ENCODE peak calls at places on chromosomes 1 and 21, in seven cellular contexts. E is effector memory CD4-positive, alpha-beta T cell; S is fibroblast of the aortic adventitia; Y is A549; H is psoas muscle; G is left lung; D is SK-N-SH. K is an unnamed sample.

GRCh38 chr1:2631136-2632050 is 1.4 kb downstream of the MMEL1 start:
- DNase-seq in E (no peak), S (no peak), Y (no peak), H (no peak), G (no peak), D (no peak), K (no peak)

GRCh38 chr21:42684109-42684916 is 30.9 kb downstream of the PDE9A start:
- DNase-seq in E (peak), S (no peak), Y (no peak), H (no peak), G (no peak), D (no peak), K (peak)

GRCh38 chr1:83929184-83929583 is 69.7 kb downstream of the TTLL7 start:
- DNase-seq in E (no peak), S (peak), Y (no peak), H (no peak), G (no peak), D (no peak), K (no peak)

GRCh38 chr1:226589008-226589733 is 40.6 kb downstream of the STUM start:
- DNase-seq in E (no peak), S (no peak), Y (no peak), H (no peak), G (no peak), D (no peak), K (no peak)

GRCh38 chr1:109253803-109254620 is 4.7 kb downstream of the CELSR2 start:
- DNase-seq in E (no peak), S (peak), Y (no peak), H (no peak), G (no peak), D (peak), K (no peak)

GRCh38 chr1:82086739-82087138 is 286.0 kb downstream of the ADGRL2 start:
- DNase-seq in E (no peak), S (no peak), Y (no peak), H (no peak), G (no peak), D (no peak), K (no peak)

GRCh38 chr1:113912594-113913311 is 7.6 kb downstream of the DCLRE1B start:
- DNase-seq in E (no peak), S (peak), Y (no peak), H (peak), G (no peak), D (no peak), K (no peak)

GRCh38 chr1:91843843-91844242 is 42.1 kb downstream of the TGFBR3 start:
- DNase-seq in E (no peak), S (no peak), Y (no peak), H (no peak), G (no peak), D (no peak), K (no peak)

GRCh38 chr1:6025269-6026094 is 20.2 kb upstream of the KCNAB2 start:
- DNase-seq in E (no peak), S (no peak), Y (no peak), H (no peak), G (peak), D (no peak), K (no peak)

GRCh38 chr1:212814989-212815388 is 23.3 kb downstream of the TATDN3 start:
- DNase-seq in E (no peak), S (peak), Y (no peak), H (no peak), G (no peak), D (peak), K (no peak)

DNA sequence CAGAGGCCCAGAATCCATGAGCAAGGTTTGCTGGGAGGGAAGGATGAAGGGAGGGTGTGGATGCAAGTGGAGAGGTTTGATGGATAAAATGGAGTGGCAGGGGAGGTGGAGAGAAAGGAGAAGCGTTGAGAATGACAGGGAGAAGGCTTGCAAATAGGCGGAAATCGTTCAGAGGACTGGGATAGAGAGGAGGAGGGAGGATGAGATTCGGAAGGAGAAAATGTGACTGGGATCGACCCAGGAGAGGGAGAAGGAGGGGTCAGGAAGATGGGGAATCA is 376 bp downstream of the AVPR1B start:
- DNase-seq in E (no peak), S (no peak), Y (no peak), H (no peak), G (no peak), D (no peak), K (no peak)
- H3K4me3 ChIP-seq in E (no peak), S (peak), Y (peak), H (peak), G (peak), D (peak), K (no peak)

GRCh38 chr1:224432672-224433040 is 1.9 kb downstream of the WDR26 start:
- DNase-seq in E (no peak), S (peak), Y (no peak), H (no peak), G (no peak), D (peak), K (no peak)

GRCh38 chr1:224431726-224432125 is 2.9 kb downstream of the WDR26 start:
- DNase-seq in E (no peak), S (no peak), Y (no peak), H (no peak), G (no peak), D (no peak), K (no peak)

GRCh38 chr1:224432141-224432540 is 2.5 kb downstream of the WDR26 start:
- DNase-seq in E (no peak), S (peak), Y (no peak), H (no peak), G (no peak), D (no peak), K (no peak)

GRCh38 chr1:224429616-224430015 is 5.0 kb downstream of the WDR26 start:
- DNase-seq in E (no peak), S (no peak), Y (no peak), H (no peak), G (no peak), D (no peak), K (no peak)

GRCh38 chr1:224430511-224431113 is 4.0 kb downstream of the WDR26 start:
- DNase-seq in E (no peak), S (peak), Y (peak), H (no peak), G (no peak), D (no peak), K (peak)
- H3K4me3 ChIP-seq in E (peak), S (peak), Y (no peak), H (peak), G (no peak), D (peak), K (no peak)

GRCh38 chr1:55172687-55173086 is 42.5 kb downstream of the USP24 start:
- DNase-seq in E (no peak), S (no peak), Y (no peak), H (no peak), G (no peak), D (no peak), K (no peak)
- H3K4me3 ChIP-seq in E (no peak), S (no peak), Y (no peak), H (no peak), G (no peak), D (no peak), K (no peak)

GRCh38 chr1:32928285-32928684 is 27.1 kb upstream of the TMEM54 start:
- DNase-seq in E (no peak), S (no peak), Y (no peak), H (no peak), G (no peak), D (no peak), K (no peak)

GRCh38 chr1:32939655-32940371 is 24.8 kb downstream of the RNF19B start:
- DNase-seq in E (no peak), S (peak), Y (no peak), H (peak), G (peak), D (no peak), K (no peak)

GRCh38 chr1:32931760-32932159 is 30.6 kb upstream of the TMEM54 start:
- DNase-seq in E (no peak), S (no peak), Y (no peak), H (no peak), G (no peak), D (no peak), K (no peak)

GRCh38 chr1:32937061-32937460 is 27.5 kb downstream of the RNF19B start:
- DNase-seq in E (no peak), S (no peak), Y (no peak), H (no peak), G (no peak), D (no peak), K (no peak)

GRCh38 chr1:32933742-32934322 is 30.8 kb downstream of the RNF19B start:
- DNase-seq in E (no peak), S (peak), Y (peak), H (no peak), G (no peak), D (peak), K (no peak)
- H3K4me3 ChIP-seq in E (no peak), S (no peak), Y (no peak), H (no peak), G (no peak), D (no peak), K (no peak)

GRCh38 chr1:149933208-149933607 is 3.5 kb downstream of the MTMR11 start:
- DNase-seq in E (no peak), S (no peak), Y (no peak), H (no peak), G (no peak), D (no peak), K (no peak)

GRCh38 chr1:149934326-149934725 is 2.4 kb downstream of the MTMR11 start:
- DNase-seq in E (no peak), S (no peak), Y (no peak), H (no peak), G (no peak), D (no peak), K (no peak)

GRCh38 chr1:149937779-149938178 is 1.1 kb upstream of the MTMR11 start:
- DNase-seq in E (no peak), S (no peak), Y (no peak), H (no peak), G (no peak), D (no peak), K (no peak)

GRCh38 chr1:149936992-149937705 is 470 bp upstream of the MTMR11 start:
- DNase-seq in E (no peak), S (peak), Y (peak), H (no peak), G (peak), D (no peak), K (no peak)

DNA sequence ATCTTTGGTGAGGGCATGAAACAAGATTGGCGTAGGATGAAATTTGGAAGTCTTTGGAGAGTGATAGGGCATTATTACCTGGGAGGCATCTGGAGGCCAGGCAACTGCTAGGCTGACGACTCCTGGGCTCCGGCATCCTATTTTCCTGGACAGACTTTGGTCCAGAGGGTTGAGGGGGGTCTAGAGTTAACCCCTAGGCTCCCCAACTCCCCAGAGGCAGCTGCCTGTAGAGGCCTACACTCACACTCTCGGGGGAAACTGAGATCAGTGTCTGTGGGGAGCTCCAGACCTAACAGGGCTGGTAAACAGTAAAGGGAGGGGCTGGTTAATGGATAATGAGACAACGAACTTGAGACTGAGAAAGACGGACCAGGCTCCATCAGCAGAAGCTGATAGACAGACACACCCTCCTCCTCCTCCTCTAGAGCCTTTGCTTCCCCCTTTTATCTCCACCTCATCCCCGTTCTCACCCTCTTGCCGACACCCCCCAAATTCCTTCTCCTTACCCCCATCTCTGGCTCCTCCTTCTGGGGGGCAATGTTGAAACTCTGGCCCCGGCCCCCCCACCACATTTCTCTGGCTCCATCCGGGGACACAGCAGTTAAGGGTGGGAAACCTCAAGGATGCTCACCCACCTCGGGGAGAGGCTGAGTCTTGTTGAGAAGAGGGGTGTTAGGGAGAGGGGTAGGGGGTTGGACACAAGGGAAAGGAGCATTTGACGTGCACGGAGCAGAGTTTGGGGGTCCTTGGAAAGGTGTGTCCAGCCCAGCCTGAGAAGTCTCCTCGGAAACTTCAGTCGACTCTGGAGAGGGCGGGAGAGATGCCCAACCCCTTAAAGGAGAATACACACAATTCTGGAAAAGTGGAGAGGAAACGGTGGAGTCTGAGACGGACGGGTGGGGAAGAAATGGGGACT is at the start of gene MTMR11:
- DNase-seq in E (no peak), S (peak), Y (peak), H (no peak), G (no peak), D (no peak), K (no peak)
- H3K4me3 ChIP-seq in E (no peak), S (peak), Y (peak), H (peak), G (peak), D (peak), K (no peak)

DNA sequence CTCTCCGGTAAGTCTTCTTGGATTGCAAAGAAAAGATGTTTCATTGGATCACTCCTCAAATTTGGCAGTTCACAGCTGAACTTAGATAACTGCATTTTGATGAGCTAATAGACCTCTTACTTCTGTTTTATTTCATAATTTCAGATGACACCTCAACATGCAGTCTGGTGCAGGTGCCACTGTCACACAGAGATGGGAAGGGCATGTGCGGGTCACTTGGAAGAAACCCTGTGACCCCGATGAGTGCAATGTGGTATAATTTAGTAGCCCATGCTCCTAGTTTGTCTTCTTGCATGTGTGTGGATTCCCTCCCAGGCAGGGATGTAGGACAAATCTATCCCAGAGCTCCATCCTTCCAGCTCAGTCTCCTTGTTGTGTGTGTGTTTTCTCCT is 481 bp upstream of the SLAMF1 start:
- DNase-seq in E (no peak), S (no peak), Y (no peak), H (no peak), G (no peak), D (no peak), K (no peak)
- H3K4me3 ChIP-seq in E (peak), S (no peak), Y (no peak), H (no peak), G (no peak), D (no peak), K (peak)

GRCh38 chr1:39269349-39269748 is 64.9 kb downstream of the MACF1 start:
- DNase-seq in E (no peak), S (no peak), Y (no peak), H (no peak), G (no peak), D (no peak), K (no peak)

GRCh38 chr1:39272027-39272790 is 67.7 kb downstream of the MACF1 start:
- DNase-seq in E (no peak), S (no peak), Y (no peak), H (no peak), G (no peak), D (no peak), K (no peak)

GRCh38 chr1:39269791-39270342 is 65.4 kb downstream of the MACF1 start:
- DNase-seq in E (no peak), S (peak), Y (no peak), H (no peak), G (no peak), D (no peak), K (peak)

GRCh38 chr1:39268906-39269305 is 64.4 kb downstream of the MACF1 start:
- DNase-seq in E (no peak), S (no peak), Y (no peak), H (no peak), G (no peak), D (no peak), K (no peak)

GRCh38 chr1:39270368-39270767 is 65.9 kb downstream of the MACF1 start:
- DNase-seq in E (no peak), S (no peak), Y (no peak), H (no peak), G (no peak), D (no peak), K (no peak)
- H3K4me3 ChIP-seq in E (no peak), S (peak), Y (no peak), H (no peak), G (no peak), D (no peak), K (no peak)

K was measured in CD4-positive, alpha-beta memory T cell.